ENCODE peak calls at places on chromosomes 11 and 22, in four cellular contexts. L is fibroblast of mammary gland, V is neural progenitor cell, Z is fibroblast of pulmonary artery. K is an unnamed sample.
A peak's percentile ranks its signal among the peaks of the same experiment; 100 is the strongest.

GRCh38 chr22:21779444-21779843 is 43.9 kb upstream of the YPEL1 start:
- DNase-seq in L (peak; percentile 37), V (no peak), Z (no peak), K (no peak)

GRCh38 chr22:35413624-35414023 is 13.7 kb downstream of the MCM5 start:
- DNase-seq in L (no peak), V (no peak), Z (no peak), K (no peak)

GRCh38 chr11:114399903-114400221 is 449 bp downstream of the C11orf71 start:
- DNase-seq in L (no peak), V (peak; percentile 85), Z (no peak), K (peak; percentile 58)

GRCh38 chr22:21646608-21647590 is 4.8 kb downstream of the SDF2L1 start:
- DNase-seq in L (peak; percentile 77), V (peak; percentile 89), Z (peak; percentile 88), K (peak; percentile 86)

GRCh38 chr11:31850365-31850764 is 39.2 kb upstream of the PAX6 start:
- DNase-seq in L (no peak), V (no peak), Z (no peak), K (no peak)

GRCh38 chr11:116709970-116710369 is 62.8 kb downstream of the BUD13 start:
- DNase-seq in L (no peak), V (no peak), Z (no peak), K (no peak)

GRCh38 chr22:43293661-43294392 is 49.3 kb downstream of the SCUBE1 start:
- DNase-seq in L (peak; percentile 62), V (peak; percentile 26), Z (peak; percentile 38), K (peak; percentile 24)

GRCh38 chr11:57353024-57353423 is 14.9 kb downstream of the P2RX3 start:
- DNase-seq in L (no peak), V (no peak), Z (no peak), K (no peak)

GRCh38 chr11:111365722-111366559 is 13.1 kb downstream of the POU2AF1 start:
- DNase-seq in L (no peak), V (no peak), Z (no peak), K (no peak)

GRCh38 chr22:27203276-27203660 is 545.9 kb downstream of the MIAT start:
- DNase-seq in L (no peak), V (no peak), Z (no peak), K (no peak)

GRCh38 chr11:44014968-44015623 is 32.7 kb upstream of the ACCSL start:
- DNase-seq in L (peak; percentile 85), V (no peak), Z (peak; percentile 21), K (no peak)

GRCh38 chr22:43829904-43830851 is 18.1 kb upstream of the EFCAB6 start:
- DNase-seq in L (peak; percentile 69), V (no peak), Z (peak; percentile 45), K (no peak)

GRCh38 chr22:42910221-42910942 is 53.3 kb upstream of the ARFGAP3 start:
- DNase-seq in L (no peak), V (no peak), Z (no peak), K (no peak)

GRCh38 chr22:39556970-39557811 is 13.4 kb upstream of the CACNA1I start:
- DNase-seq in L (peak; percentile 6), V (peak; percentile 75), Z (no peak), K (peak; percentile 33)

GRCh38 chr11:116461789-116462188 is 311.0 kb downstream of the BUD13 start:
- DNase-seq in L (no peak), V (peak; percentile 28), Z (no peak), K (no peak)

GRCh38 chr11:6321961-6322362 is 1.7 kb upstream of the CAVIN3 start:
- DNase-seq in L (peak; percentile 78), V (peak; percentile 67), Z (peak; percentile 35), K (peak; percentile 72)

GRCh38 chr22:24401824-24402434 is 25.5 kb upstream of the ADORA2A start:
- DNase-seq in L (no peak), V (no peak), Z (no peak), K (no peak)

GRCh38 chr11:42770444-42771065 is 541.2 kb upstream of the API5 start:
- DNase-seq in L (peak; percentile 25), V (peak; percentile 56), Z (peak; percentile 30), K (peak; percentile 35)

GRCh38 chr22:49752598-49753091 is 75.0 kb downstream of the BRD1 start:
- DNase-seq in L (no peak), V (no peak), Z (no peak), K (no peak)

GRCh38 chr22:43273902-43274484 is 69.2 kb downstream of the SCUBE1 start:
- DNase-seq in L (peak; percentile 63), V (peak; percentile 73), Z (peak; percentile 71), K (peak; percentile 69)

GRCh38 chr11:104256525-104256924 is 92.6 kb upstream of the PDGFD start:
- DNase-seq in L (peak; percentile 6), V (no peak), Z (peak; percentile 49), K (peak; percentile 24)

GRCh38 chr22:43313497-43314474 is 29.4 kb downstream of the SCUBE1 start:
- DNase-seq in L (peak; percentile 57), V (peak; percentile 28), Z (no peak), K (no peak)

GRCh38 chr11:128716661-128717210 is 22.9 kb downstream of the FLI1 start:
- DNase-seq in L (no peak), V (peak; percentile 27), Z (peak; percentile 56), K (no peak)

GRCh38 chr11:61891331-61892084 is at the start of gene FADS3:
- DNase-seq in L (peak; percentile 63), V (peak; percentile 90), Z (peak; percentile 76), K (peak; percentile 74)
- TF ChIP-seq CTCF in L (no peak), V (peak; percentile 10), Z (no peak), K (no peak)

GRCh38 chr11:118912742-118913410 is 12.8 kb downstream of the BCL9L start:
- DNase-seq in L (peak; percentile 37), V (no peak), Z (no peak), K (peak; percentile 55)
- H3K4me3 ChIP-seq in L (no peak overlapping the region), V (no peak overlapping the region), Z (no peak overlapping the region), K (peak overlapping the region; percentile 14)

DNA sequence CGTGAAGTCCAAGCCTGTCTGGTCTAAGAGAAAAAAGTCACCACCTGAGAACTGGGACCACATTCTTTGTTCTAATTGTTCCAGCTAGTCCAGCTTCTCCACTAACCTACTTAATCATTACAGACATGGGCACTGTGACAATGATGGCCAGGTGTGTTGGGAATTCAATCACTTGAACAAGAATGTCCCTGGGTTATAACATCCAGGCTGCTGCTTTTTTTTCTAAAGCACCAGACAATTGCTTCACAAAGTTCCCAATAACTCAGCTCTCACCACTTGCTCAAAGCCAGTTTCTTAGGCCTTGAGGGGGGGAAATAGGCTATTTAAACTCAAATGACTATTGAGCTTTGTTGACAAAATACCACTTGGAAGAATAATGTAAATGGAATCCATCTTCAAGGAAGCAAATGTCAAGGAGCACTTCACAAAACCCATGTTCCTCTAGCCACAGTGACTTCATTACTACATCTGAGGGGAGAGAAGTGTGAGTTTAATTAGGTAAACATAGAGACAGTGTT is 80.3 kb downstream of the ME3 start:
- DNase-seq in L (peak; percentile 35), V (no peak), Z (no peak), K (peak; percentile 42)
- TF ChIP-seq CTCF in L (no peak), V (no peak), Z (no peak), K (no peak)

GRCh38 chr11:74534216-74534615 is 40.7 kb upstream of the LIPT2 start:
- DNase-seq in L (no peak), V (peak; percentile 15), Z (no peak), K (no peak)
- H3K4me3 ChIP-seq in L (no peak overlapping the region), V (no peak overlapping the region), Z (no peak overlapping the region), K (no peak overlapping the region)

GRCh38 chr11:67410984-67411784 is 4.3 kb upstream of the CARNS1 start:
- DNase-seq in L (no peak), V (peak; percentile 54), Z (no peak), K (no peak)
- TF ChIP-seq CTCF in L (no peak), V (no peak), Z (no peak), K (no peak)

GRCh38 chr11:102555091-102555490 is 24.5 kb upstream of the MMP7 start:
- DNase-seq in L (no peak), V (peak; percentile 5), Z (no peak), K (no peak)

GRCh38 chr11:102551188-102551781 is 20.7 kb upstream of the MMP7 start:
- DNase-seq in L (no peak), V (peak; percentile 12), Z (no peak), K (no peak)

GRCh38 chr11:102552020-102552419 is 21.5 kb upstream of the MMP7 start:
- DNase-seq in L (no peak), V (no peak), Z (no peak), K (no peak)

GRCh38 chr11:102552447-102553200 is 22.1 kb upstream of the MMP7 start:
- DNase-seq in L (no peak), V (no peak), Z (no peak), K (peak; percentile 76)

DNA sequence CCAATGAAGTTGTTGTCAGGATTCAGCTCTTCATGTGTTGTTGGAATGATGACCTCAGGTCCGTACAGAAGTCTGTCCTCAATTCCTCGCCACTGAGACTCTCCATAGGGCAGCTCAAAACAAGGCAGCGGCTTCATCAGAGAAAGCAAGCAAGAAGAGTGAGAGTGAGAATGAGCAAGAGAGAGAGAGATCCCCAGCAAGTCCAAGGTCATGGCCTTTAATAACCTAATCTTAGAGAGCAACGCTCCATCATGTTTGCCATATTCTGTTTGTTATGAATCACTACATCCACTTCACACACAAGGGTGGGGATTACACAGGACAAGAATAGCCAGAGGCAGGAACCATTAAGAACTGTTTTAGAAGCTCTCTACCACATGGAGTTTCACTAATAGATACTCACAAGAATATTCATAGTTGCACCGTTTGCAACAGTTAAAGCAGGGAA is 23.3 kb upstream of the MMP7 start:
- DNase-seq in L (no peak), V (no peak), Z (no peak), K (peak; percentile 84)
- H3K4me3 ChIP-seq in L (no peak overlapping the region), V (no peak overlapping the region), Z (no peak overlapping the region), K (no peak overlapping the region)

DNA sequence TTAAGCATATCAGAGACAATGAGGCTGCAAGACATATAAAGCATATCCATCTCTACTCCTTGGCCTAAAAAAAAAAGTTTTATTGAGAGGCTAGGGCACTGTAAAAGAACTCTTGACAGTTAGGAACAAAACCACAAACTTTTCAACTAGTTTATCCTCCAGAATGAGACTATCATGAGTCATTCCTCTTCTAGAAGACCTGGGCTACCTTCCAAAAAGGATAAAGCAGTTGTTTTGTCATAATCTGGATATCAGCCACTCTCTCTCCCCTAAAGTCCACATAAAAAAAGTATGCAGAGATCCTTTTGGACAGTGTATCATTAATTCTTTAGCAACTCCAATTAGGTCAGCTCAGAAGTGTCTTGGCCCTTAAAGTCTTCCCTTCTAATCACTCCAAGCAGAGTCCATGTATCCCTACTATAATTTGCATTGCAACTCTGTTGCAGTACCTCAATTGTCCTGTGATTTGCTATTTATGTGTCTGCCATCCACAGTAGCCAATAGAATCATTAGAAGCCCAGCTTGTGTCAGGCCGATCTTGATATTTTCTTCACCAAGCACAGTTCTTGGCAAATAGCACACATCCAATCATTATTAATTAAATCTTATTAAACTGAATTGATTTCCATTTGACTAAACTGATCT is 10.4 kb downstream of the OR51T1 start:
- DNase-seq in L (peak; percentile 92), V (no peak), Z (peak; percentile 87), K (peak; percentile 58)
- TF ChIP-seq CTCF in L (peak; percentile 14), V (no peak), Z (peak; percentile 29), K (no peak)

DNA sequence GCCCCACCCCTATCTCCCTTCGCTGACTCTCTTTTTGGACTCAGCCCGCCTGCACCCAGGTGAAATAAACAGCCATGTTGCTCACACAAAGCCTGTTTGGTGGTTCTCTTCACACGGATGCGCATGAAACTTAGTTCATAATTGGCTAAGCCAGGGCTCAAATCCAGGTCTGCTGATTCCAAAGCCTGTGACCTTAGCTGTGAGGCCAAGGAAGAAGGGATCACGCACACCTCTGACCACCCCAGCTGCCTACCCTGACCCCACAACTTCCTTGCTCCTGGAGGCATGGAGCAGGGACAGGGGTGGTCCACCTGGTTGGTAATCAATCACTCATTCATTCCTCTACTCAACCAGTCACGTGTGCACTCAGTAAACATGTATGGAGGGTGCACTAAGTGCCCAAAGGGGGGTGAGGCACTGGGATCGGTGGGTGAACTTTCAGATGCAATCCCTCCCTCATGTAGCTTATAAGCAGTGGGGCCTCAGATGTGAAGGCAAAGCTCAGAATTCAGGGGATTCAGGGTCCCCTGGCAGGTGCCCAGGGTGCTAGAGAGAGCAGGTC is 10.3 kb downstream of the FXYD2 start:
- DNase-seq in L (no peak), V (no peak), Z (no peak), K (no peak)
- H3K4me3 ChIP-seq in L (no peak overlapping the region), V (no peak overlapping the region), Z (no peak overlapping the region), K (no peak overlapping the region)

K was measured in epithelial cell of esophagus.